ENCODE peak calls at places on chromosomes 4 and X, in six cellular contexts. Y is HCT116, P is upper lobe of left lung, K is adrenal gland, V is stomach, Q is A549. C is an unnamed sample.

GRCh38 chr4:28357985-28358384 is 1497.3 kb downstream of the STIM2 start:
- DNase-seq in Y (peak), P (no peak), K (no peak), V (no peak), Q (peak), C (no peak)

GRCh38 chr4:8308856-8309771 is 39.6 kb downstream of the HTRA3 start:
- DNase-seq in Y (no peak), P (peak), K (no peak), V (no peak), Q (no peak), C (no peak)

GRCh38 chr4:40544216-40544615 is 85.4 kb downstream of the RBM47 start:
- DNase-seq in Y (no peak), P (no peak), K (no peak), V (no peak), Q (no peak), C (no peak)

GRCh38 chrX:95662200-95662599 is 1022.4 kb upstream of the DIAPH2 start:
- DNase-seq in Y (no peak), P (no peak), K (no peak), V (no peak), Q (no peak), C (no peak)

GRCh38 chr4:117311215-117311614 is 225.8 kb upstream of the TRAM1L1 start:
- DNase-seq in Y (no peak), P (no peak), K (no peak), V (peak), Q (no peak), C (no peak)

GRCh38 chr4:8023696-8024033 is 84.0 kb upstream of the AFAP1 start:
- DNase-seq in Y (no peak), P (no peak), K (no peak), V (no peak), Q (no peak), C (no peak)

GRCh38 chr4:122874194-122874593 is 47.6 kb downstream of the FGF2 start:
- DNase-seq in Y (no peak), P (no peak), K (no peak), V (no peak), Q (peak), C (no peak)

GRCh38 chr4:140150636-140150885 is 3.4 kb downstream of the MAML3 start:
- DNase-seq in Y (no peak), P (peak), K (peak), V (peak), Q (no peak), C (peak)

GRCh38 chr4:112145326-112145819 is at the start of gene FAM241A:
- DNase-seq in Y (peak), P (peak), K (peak), V (peak), Q (peak), C (peak)

GRCh38 chr4:17780461-17781071 is 855 bp downstream of the FAM184B start:
- DNase-seq in Y (no peak), P (peak), K (no peak), V (peak), Q (no peak), C (no peak)

GRCh38 chr4:55116450-55116849 is 8.9 kb downstream of the KDR start:
- DNase-seq in Y (no peak), P (no peak), K (no peak), V (no peak), Q (no peak), C (no peak)

GRCh38 chrX:50920132-50920531 is 9.6 kb downstream of the BMP15 start:
- DNase-seq in Y (no peak), P (no peak), K (no peak), V (no peak), Q (peak), C (no peak)

GRCh38 chrX:118726887-118727685 is at the start of gene IL13RA1:
- DNase-seq in Y (peak), P (peak), K (peak), V (peak), Q (peak), C (peak)

GRCh38 chrX:132671229-132671641 is 182.4 kb upstream of the MBNL3 start:
- DNase-seq in Y (no peak), P (no peak), K (no peak), V (no peak), Q (no peak), C (no peak)

GRCh38 chr4:133151681-133152329 is 2.7 kb downstream of the PCDH10 start:
- DNase-seq in Y (no peak), P (no peak), K (no peak), V (no peak), Q (peak), C (no peak)

GRCh38 chrX:141278306-141278705 is 36.0 kb upstream of the SPANXC start:
- DNase-seq in Y (no peak), P (no peak), K (peak), V (no peak), Q (peak), C (no peak)

GRCh38 chr4:15232725-15233597 is 194.9 kb upstream of the C1QTNF7 start:
- DNase-seq in Y (no peak), P (no peak), K (peak), V (no peak), Q (no peak), C (no peak)

GRCh38 chr4:1777822-1778641 is 15.1 kb upstream of the FGFR3 start:
- DNase-seq in Y (no peak), P (no peak), K (no peak), V (no peak), Q (peak), C (no peak)

GRCh38 chr4:3213661-3214250 is 35.2 kb upstream of the MSANTD1 start:
- DNase-seq in Y (no peak), P (no peak), K (no peak), V (no peak), Q (no peak), C (no peak)

GRCh38 chr4:8834681-8835220 is 36.9 kb downstream of the HMX1 start:
- DNase-seq in Y (no peak), P (no peak), K (no peak), V (no peak), Q (no peak), C (peak)

GRCh38 chr4:185672618-185673017 is 137.3 kb upstream of the PDLIM3 start:
- DNase-seq in Y (no peak), P (no peak), K (no peak), V (no peak), Q (no peak), C (no peak)

GRCh38 chr4:140363558-140363957 is 9.9 kb upstream of the SCOC start:
- DNase-seq in Y (no peak), P (no peak), K (no peak), V (no peak), Q (no peak), C (no peak)

GRCh38 chr4:75895744-75896314 is 6.4 kb downstream of the PPEF2 start:
- DNase-seq in Y (peak), P (no peak), K (no peak), V (no peak), Q (peak), C (no peak)

GRCh38 chr4:173448919-173449641 is 50.2 kb upstream of the SCRG1 start:
- DNase-seq in Y (no peak), P (no peak), K (no peak), V (no peak), Q (no peak), C (no peak)

GRCh38 chr4:185304944-185305690 is 90.6 kb downstream of the LRP2BP start:
- DNase-seq in Y (no peak), P (peak), K (no peak), V (no peak), Q (peak), C (no peak)

GRCh38 chr4:3785292-3785565 is 19.0 kb downstream of the ADRA2C start:
- DNase-seq in Y (no peak), P (no peak), K (no peak), V (no peak), Q (no peak), C (no peak)

GRCh38 chr4:1533501-1534064 is 127.3 kb upstream of the NKX1-1 start:
- DNase-seq in Y (no peak), P (no peak), K (no peak), V (no peak), Q (no peak), C (no peak)

GRCh38 chr4:9924750-9925149 is 96.5 kb downstream of the SLC2A9 start:
- DNase-seq in Y (no peak), P (no peak), K (no peak), V (no peak), Q (no peak), C (no peak)

GRCh38 chr4:25813705-25814104 is 49.1 kb downstream of the SEL1L3 start:
- DNase-seq in Y (no peak), P (peak), K (peak), V (no peak), Q (peak), C (no peak)

GRCh38 chrX:129653985-129654651 is 638 bp downstream of the APLN start:
- DNase-seq in Y (no peak), P (no peak), K (no peak), V (peak), Q (peak), C (no peak)

GRCh38 chrX:153669174-153669890 is 4.3 kb downstream of the PNCK start:
- DNase-seq in Y (no peak), P (no peak), K (peak), V (no peak), Q (no peak), C (peak)

GRCh38 chrX:153667281-153667831 is 6.3 kb downstream of the PNCK start:
- DNase-seq in Y (no peak), P (no peak), K (peak), V (no peak), Q (no peak), C (no peak)

GRCh38 chrX:153665726-153666306 is 7.8 kb downstream of the PNCK start:
- DNase-seq in Y (no peak), P (no peak), K (peak), V (no peak), Q (no peak), C (no peak)

GRCh38 chrX:153668423-153669173 is 5.0 kb downstream of the PNCK start:
- DNase-seq in Y (no peak), P (no peak), K (peak), V (no peak), Q (no peak), C (no peak)

GRCh38 chrX:153667931-153668396 is 5.6 kb downstream of the PNCK start:
- DNase-seq in Y (peak), P (peak), K (peak), V (peak), Q (peak), C (peak)
- H3K27ac ChIP-seq in Y (no peak), P (no peak), K (no peak), V (no peak), Q (peak), C (no peak)

DNA sequence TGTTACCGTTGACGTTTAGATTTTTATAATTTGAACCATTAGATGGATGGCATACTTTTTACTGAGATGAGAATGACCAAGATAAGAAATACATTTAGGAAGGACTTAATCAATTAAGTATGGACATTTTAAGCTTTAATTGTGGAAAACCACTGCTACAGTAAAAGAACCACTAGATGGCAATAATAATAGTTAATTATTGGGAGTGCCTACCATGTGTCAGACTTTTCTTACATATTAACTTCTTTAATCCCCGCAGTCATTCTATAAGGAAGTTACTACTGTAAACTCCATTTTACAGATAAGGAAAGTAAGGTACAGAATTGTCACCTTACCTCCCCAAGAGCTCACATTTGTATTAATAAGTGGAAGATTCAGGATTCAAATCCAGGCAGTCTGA is 48.5 kb upstream of the MYOZ2 start:
- DNase-seq in Y (no peak), P (no peak), K (no peak), V (no peak), Q (peak), C (no peak)
- TF ChIP-seq CTCF in Y (peak), P (no peak), K (peak), V (no peak), Q (peak), C (peak)

GRCh38 chrX:107000013-107000515 is at the start of gene MORC4:
- DNase-seq in Y (peak), P (peak), K (peak), V (peak), Q (peak), C (peak)
- TF ChIP-seq POLR2A in Y (no peak), P (no peak), K (peak), V (no peak), Q (peak), C (peak)

GRCh38 chr4:78464265-78464664 is 87.3 kb upstream of the ANXA3 start:
- DNase-seq in Y (peak), P (no peak), K (no peak), V (no peak), Q (no peak), C (no peak)

GRCh38 chr4:78468272-78468671 is 83.3 kb upstream of the ANXA3 start:
- DNase-seq in Y (no peak), P (no peak), K (no peak), V (no peak), Q (no peak), C (no peak)
- H3K27ac ChIP-seq in Y (no peak), P (no peak), K (no peak), V (no peak), Q (no peak), C (no peak)

GRCh38 chr4:76984127-76984526 is 34.6 kb downstream of the SEPTIN11 start:
- DNase-seq in Y (no peak), P (no peak), K (no peak), V (no peak), Q (no peak), C (no peak)
- TF ChIP-seq CTCF in Y (peak), P (no peak), K (peak), V (no peak), Q (peak), C (peak)